ENCODE peak calls at places on chromosomes 5 and 9, in four cellular contexts. One of them, this sample, is unnamed.

GRCh38 chr5:130526708-130527107 is 622.4 kb downstream of the CHSY3 start:
- DNase-seq in IMR-90: no peak
- DNase-seq in neuronal stem cell: no peak
- DNase-seq in mesendoderm: no peak
- DNase-seq in this sample: no peak

GRCh38 chr9:70100362-70100761 is 56.7 kb downstream of the MAMDC2 start:
- DNase-seq in IMR-90: peak; percentile 56
- DNase-seq in neuronal stem cell: no peak
- DNase-seq in mesendoderm: no peak
- DNase-seq in this sample: no peak

GRCh38 chr5:178993236-178993765 is 1.8 kb downstream of the GRM6 start:
- DNase-seq in IMR-90: no peak
- DNase-seq in neuronal stem cell: no peak
- DNase-seq in mesendoderm: no peak
- DNase-seq in this sample: no peak

GRCh38 chr9:111000202-111000601 is 38.1 kb downstream of the LPAR1 start:
- DNase-seq in IMR-90: no peak
- DNase-seq in neuronal stem cell: no peak
- DNase-seq in mesendoderm: no peak
- DNase-seq in this sample: no peak

GRCh38 chr9:69674741-69675438 is 2.7 kb upstream of the APBA1 start:
- DNase-seq in IMR-90: peak; percentile 94
- DNase-seq in neuronal stem cell: no peak
- DNase-seq in mesendoderm: no peak
- DNase-seq in this sample: no peak

GRCh38 chr5:165157209-165157608 is 1651.8 kb downstream of the MAT2B start:
- DNase-seq in IMR-90: no peak
- DNase-seq in neuronal stem cell: no peak
- DNase-seq in mesendoderm: no peak
- DNase-seq in this sample: no peak

GRCh38 chr9:120730661-120731514 is 16.6 kb upstream of the MEGF9 start:
- DNase-seq in IMR-90: peak; percentile 96
- DNase-seq in neuronal stem cell: peak; percentile 44
- DNase-seq in mesendoderm: peak; percentile 97
- DNase-seq in this sample: no peak

GRCh38 chr5:40991168-40991980 is 79.8 kb downstream of the MROH2B start:
- DNase-seq in IMR-90: peak; percentile 86
- DNase-seq in neuronal stem cell: no peak
- DNase-seq in mesendoderm: no peak
- DNase-seq in this sample: no peak

GRCh38 chr5:136001531-136001930 is 27.3 kb upstream of the TGFBI start:
- DNase-seq in IMR-90: peak; percentile 35
- DNase-seq in neuronal stem cell: no peak
- DNase-seq in mesendoderm: no peak
- DNase-seq in this sample: no peak

GRCh38 chr5:374631-375335 is 53.3 kb downstream of the AHRR start:
- DNase-seq in IMR-90: no peak
- DNase-seq in neuronal stem cell: no peak
- DNase-seq in mesendoderm: no peak
- DNase-seq in this sample: peak; percentile 25

GRCh38 chr5:56126487-56127179 is 106.5 kb downstream of the ANKRD55 start:
- DNase-seq in IMR-90: peak; percentile 86
- DNase-seq in neuronal stem cell: no peak
- DNase-seq in mesendoderm: no peak
- DNase-seq in this sample: no peak

GRCh38 chr5:27706832-27707231 is 668.4 kb upstream of the CDH9 start:
- DNase-seq in IMR-90: no peak
- DNase-seq in neuronal stem cell: no peak
- DNase-seq in mesendoderm: no peak
- DNase-seq in this sample: no peak

GRCh38 chr9:93204470-93205043 is 20.6 kb downstream of the WNK2 start:
- DNase-seq in IMR-90: no peak
- DNase-seq in neuronal stem cell: no peak
- DNase-seq in mesendoderm: no peak
- DNase-seq in this sample: no peak

GRCh38 chr5:170297589-170298462 is at the start of gene LCP2:
- DNase-seq in IMR-90: no peak
- DNase-seq in neuronal stem cell: no peak
- DNase-seq in mesendoderm: no peak
- DNase-seq in this sample: no peak

GRCh38 chr9:38384990-38385848 is 7.3 kb upstream of the ALDH1B1 start:
- DNase-seq in IMR-90: no peak
- DNase-seq in neuronal stem cell: no peak
- DNase-seq in mesendoderm: no peak
- DNase-seq in this sample: no peak

GRCh38 chr5:154365823-154366222 is 80.0 kb upstream of the SAP30L start:
- DNase-seq in IMR-90: peak; percentile 58
- DNase-seq in neuronal stem cell: no peak
- DNase-seq in mesendoderm: no peak
- DNase-seq in this sample: no peak

GRCh38 chr5:168786142-168786541 is 207.0 kb upstream of the PANK3 start:
- DNase-seq in IMR-90: no peak
- DNase-seq in neuronal stem cell: no peak
- DNase-seq in mesendoderm: peak; percentile 25
- DNase-seq in this sample: no peak

GRCh38 chr9:79629721-79630120 is 58.0 kb downstream of the TLE4 start:
- DNase-seq in IMR-90: no peak
- DNase-seq in neuronal stem cell: no peak
- DNase-seq in mesendoderm: no peak
- DNase-seq in this sample: no peak

GRCh38 chr9:97064171-97064570 is 25.2 kb upstream of the CTSV start:
- DNase-seq in IMR-90: no peak
- DNase-seq in neuronal stem cell: no peak
- DNase-seq in mesendoderm: peak; percentile 74
- DNase-seq in this sample: no peak

GRCh38 chr9:122032346-122032745 is 60.8 kb downstream of the TTLL11 start:
- DNase-seq in IMR-90: no peak
- DNase-seq in neuronal stem cell: no peak
- DNase-seq in mesendoderm: no peak
- DNase-seq in this sample: no peak

GRCh38 chr5:109921735-109922395 is 232.1 kb downstream of the MAN2A1 start:
- DNase-seq in IMR-90: no peak
- DNase-seq in neuronal stem cell: no peak
- DNase-seq in mesendoderm: no peak
- DNase-seq in this sample: no peak

GRCh38 chr9:93898502-93899426 is 56.4 kb downstream of the BARX1 start:
- DNase-seq in IMR-90: no peak
- DNase-seq in neuronal stem cell: no peak
- DNase-seq in mesendoderm: no peak
- DNase-seq in this sample: peak; percentile 21

GRCh38 chr5:154236-154635 is 37.1 kb upstream of the LRRC14B start:
- DNase-seq in IMR-90: no peak
- DNase-seq in neuronal stem cell: peak; percentile 24
- DNase-seq in mesendoderm: no peak
- DNase-seq in this sample: no peak

GRCh38 chr9:132018957-132019405 is 60.7 kb downstream of the MED27 start:
- DNase-seq in IMR-90: peak; percentile 24
- DNase-seq in neuronal stem cell: no peak
- DNase-seq in mesendoderm: no peak
- DNase-seq in this sample: no peak

GRCh38 chr5:52825826-52826225 is 38.1 kb downstream of the ITGA1 start:
- DNase-seq in IMR-90: no peak
- DNase-seq in neuronal stem cell: no peak
- DNase-seq in mesendoderm: no peak
- DNase-seq in this sample: no peak

GRCh38 chr5:113713051-113713450 is 199.6 kb downstream of the YTHDC2 start:
- DNase-seq in IMR-90: no peak
- DNase-seq in neuronal stem cell: no peak
- DNase-seq in mesendoderm: no peak
- DNase-seq in this sample: no peak

DNA sequence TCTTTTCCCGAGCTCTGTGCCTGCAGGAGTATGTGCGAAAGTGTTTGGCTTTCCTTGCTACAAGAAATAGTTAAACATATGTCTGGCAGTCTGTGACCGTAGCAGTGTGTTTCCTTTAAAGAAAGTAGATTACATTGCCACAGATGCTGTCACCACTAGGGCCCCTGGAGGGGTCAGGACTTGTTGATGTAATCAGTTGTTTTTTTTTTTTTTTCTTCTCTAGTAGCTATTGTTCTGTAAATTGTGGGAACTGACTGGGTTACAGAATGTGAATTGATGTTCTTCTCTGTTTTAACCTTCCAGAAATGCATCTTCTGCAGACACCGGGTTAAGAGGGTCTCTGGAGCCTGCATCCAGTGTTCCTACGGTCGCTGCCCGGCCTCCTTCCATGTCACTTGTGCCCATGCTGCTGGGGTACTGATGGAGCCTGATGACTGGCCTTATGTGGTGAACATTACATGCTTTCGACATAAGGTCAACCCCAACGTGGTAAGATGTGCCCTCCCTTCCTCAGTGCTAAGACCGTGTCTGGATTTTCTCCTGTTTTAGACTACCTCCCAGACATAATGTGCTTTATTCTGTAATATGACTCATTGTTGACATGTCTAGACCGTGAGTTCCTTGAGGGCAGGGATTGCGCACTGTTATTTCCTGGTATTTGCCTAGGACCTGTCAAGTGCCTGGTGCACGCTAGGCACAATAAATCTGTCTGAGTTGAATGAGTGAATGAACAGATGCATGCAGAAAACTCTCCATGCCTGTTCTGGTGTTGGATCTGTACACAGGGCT is 345.8 kb downstream of the KDM4C start:
- DNase-seq in IMR-90: peak; percentile 8
- DNase-seq in neuronal stem cell: no peak
- DNase-seq in mesendoderm: peak; percentile 64
- DNase-seq in this sample: no peak
- H3K9ac ChIP-seq in IMR-90: no peak overlapping the region
- H3K9ac ChIP-seq in neuronal stem cell: no peak overlapping the region
- H3K9ac ChIP-seq in mesendoderm: no peak overlapping the region
- H3K9ac ChIP-seq in this sample: no peak overlapping the region

GRCh38 chr5:73157399-73158303 is 15.3 kb upstream of the TMEM174 start:
- DNase-seq in IMR-90: no peak
- DNase-seq in neuronal stem cell: no peak
- DNase-seq in mesendoderm: peak; percentile 36
- DNase-seq in this sample: no peak
- H2BK5ac ChIP-seq in IMR-90: no peak overlapping the region
- H2BK5ac ChIP-seq in neuronal stem cell: no peak overlapping the region
- H2BK5ac ChIP-seq in mesendoderm: no peak overlapping the region
- H2BK5ac ChIP-seq in this sample: no peak overlapping the region

DNA sequence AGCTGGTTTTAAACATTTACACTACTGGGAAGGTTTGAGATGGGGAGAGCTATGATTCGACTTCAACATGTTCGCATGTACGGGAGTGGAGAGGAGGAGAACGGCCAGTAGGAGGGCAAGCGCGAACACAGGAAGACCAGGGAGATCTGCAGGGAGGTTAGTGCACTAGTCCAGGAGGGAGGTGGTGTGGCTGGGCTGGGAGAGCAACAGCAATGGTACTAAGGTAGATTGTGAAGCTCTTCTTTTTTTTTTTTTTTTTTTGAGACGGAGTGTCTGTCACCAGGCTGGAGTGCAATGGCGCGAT is 16.6 kb downstream of the IER5L start:
- DNase-seq in IMR-90: no peak
- DNase-seq in neuronal stem cell: no peak
- DNase-seq in mesendoderm: no peak
- DNase-seq in this sample: no peak
- H3K9ac ChIP-seq in IMR-90: no peak overlapping the region
- H3K9ac ChIP-seq in neuronal stem cell: no peak overlapping the region
- H3K9ac ChIP-seq in mesendoderm: no peak overlapping the region
- H3K9ac ChIP-seq in this sample: no peak overlapping the region

DNA sequence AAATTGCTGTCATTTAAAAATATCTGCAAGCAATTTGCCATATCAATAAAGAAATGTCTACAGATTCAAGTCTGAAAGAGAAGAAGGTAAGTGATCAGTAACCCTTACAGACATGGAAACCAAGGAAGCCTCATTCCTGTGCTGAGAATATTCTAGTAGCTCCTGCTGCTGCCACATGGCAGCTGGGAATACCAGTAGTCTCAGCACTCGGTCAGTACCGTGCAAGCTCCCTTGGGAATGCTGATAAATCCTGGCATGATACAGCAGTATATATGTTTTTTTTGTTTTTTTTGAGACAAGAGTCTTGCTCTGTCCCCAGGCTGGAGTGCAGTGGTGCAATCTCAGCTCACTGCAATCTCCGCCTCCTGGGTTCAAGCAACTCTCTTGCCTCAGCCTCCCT is 27.9 kb downstream of the NANS start:
- DNase-seq in IMR-90: no peak
- DNase-seq in neuronal stem cell: no peak
- DNase-seq in mesendoderm: no peak
- DNase-seq in this sample: no peak
- H2BK5ac ChIP-seq in IMR-90: no peak overlapping the region
- H2BK5ac ChIP-seq in neuronal stem cell: no peak overlapping the region
- H2BK5ac ChIP-seq in mesendoderm: no peak overlapping the region
- H2BK5ac ChIP-seq in this sample: no peak overlapping the region

GRCh38 chr5:134409321-134409720 is 2.4 kb downstream of the CDKN2AIPNL start:
- DNase-seq in IMR-90: no peak
- DNase-seq in neuronal stem cell: no peak
- DNase-seq in mesendoderm: no peak
- DNase-seq in this sample: no peak

GRCh38 chr5:134413046-134413445 is 1.4 kb upstream of the CDKN2AIPNL start:
- DNase-seq in IMR-90: no peak
- DNase-seq in neuronal stem cell: no peak
- DNase-seq in mesendoderm: no peak
- DNase-seq in this sample: no peak

GRCh38 chr5:134411546-134412266 is at the start of gene CDKN2AIPNL:
- DNase-seq in IMR-90: peak; percentile 80
- DNase-seq in neuronal stem cell: peak; percentile 81
- DNase-seq in mesendoderm: peak; percentile 93
- DNase-seq in this sample: peak; percentile 92

GRCh38 chr5:134411228-134411545 is 494 bp downstream of the CDKN2AIPNL start:
- DNase-seq in IMR-90: no peak
- DNase-seq in neuronal stem cell: no peak
- DNase-seq in mesendoderm: no peak
- DNase-seq in this sample: no peak

DNA sequence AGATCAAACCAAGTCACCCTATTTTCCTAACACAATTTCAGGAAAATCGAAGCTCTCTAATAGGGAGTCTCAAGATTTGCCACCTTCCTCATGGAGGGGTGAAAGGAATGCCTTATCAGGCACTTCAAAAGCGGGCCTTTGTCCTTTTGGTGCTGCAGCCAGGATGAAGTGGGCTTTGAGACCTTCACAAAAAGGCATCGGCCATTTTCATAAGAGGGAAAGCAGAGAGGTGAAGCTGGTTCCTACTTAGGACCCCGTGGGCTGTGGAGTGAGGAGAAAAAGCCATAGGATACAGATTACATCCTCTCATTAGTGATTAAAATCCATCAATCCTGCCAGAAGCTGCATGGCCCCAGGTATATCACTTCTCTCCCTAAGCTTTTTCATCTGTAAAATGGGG is 859 bp downstream of the CDKN2AIPNL start:
- DNase-seq in IMR-90: no peak
- DNase-seq in neuronal stem cell: no peak
- DNase-seq in mesendoderm: no peak
- DNase-seq in this sample: no peak
- H3K9ac ChIP-seq in IMR-90: peak overlapping the region; percentile 71
- H3K9ac ChIP-seq in neuronal stem cell: no peak overlapping the region
- H3K9ac ChIP-seq in mesendoderm: peak overlapping the region; percentile 95
- H3K9ac ChIP-seq in this sample: peak overlapping the region; percentile 64

This sample was measured in H9.